ENCODE peak calls at places on chromosomes 16 and 17, in seven cellular contexts. S is IMR-90, M is upper lobe of right lung, W is A549, E is T-cell, L is GM12891, B is uterus. G is an unnamed sample.

GRCh38 chr17:38455288-38455915 is 27.1 kb downstream of the ARHGAP23 start:
- DNase-seq in S (no peak), M (no peak), W (peak), E (no peak), L (no peak), B (no peak), G (peak)

GRCh38 chr17:7834891-7835817 is 1.1 kb downstream of the KDM6B start:
- DNase-seq in S (peak), M (peak), W (peak), E (peak), L (peak), B (peak), G (peak)

GRCh38 chr17:60049936-60050335 is 28.8 kb downstream of the HEATR6 start:
- DNase-seq in S (peak), M (no peak), W (no peak), E (no peak), L (no peak), B (no peak), G (no peak)

GRCh38 chr16:89155184-89155679 is 16.3 kb upstream of the CDH15 start:
- DNase-seq in S (peak), M (peak), W (no peak), E (no peak), L (no peak), B (peak), G (no peak)

GRCh38 chr17:55212880-55213279 is 51.9 kb upstream of the HLF start:
- DNase-seq in S (no peak), M (no peak), W (no peak), E (no peak), L (no peak), B (no peak), G (no peak)

GRCh38 chr17:67151717-67152116 is 93.3 kb downstream of the HELZ start:
- DNase-seq in S (peak), M (no peak), W (peak), E (no peak), L (no peak), B (no peak), G (no peak)

GRCh38 chr17:12744298-12744697 is 45.0 kb upstream of the ARHGAP44 start:
- DNase-seq in S (peak), M (no peak), W (no peak), E (no peak), L (no peak), B (no peak), G (no peak)

GRCh38 chr17:61410555-61411089 is 11.0 kb downstream of the TBX2 start:
- DNase-seq in S (peak), M (peak), W (no peak), E (peak), L (peak), B (peak), G (peak)

GRCh38 chr17:44416558-44417289 is 27.3 kb upstream of the ITGA2B start:
- DNase-seq in S (no peak), M (no peak), W (no peak), E (no peak), L (no peak), B (no peak), G (no peak)

GRCh38 chr16:25411376-25412081 is 153.9 kb upstream of the ZKSCAN2 start:
- DNase-seq in S (no peak), M (no peak), W (no peak), E (no peak), L (no peak), B (no peak), G (no peak)

GRCh38 chr16:72677662-72678447 is 370.1 kb downstream of the ZFHX3 start:
- DNase-seq in S (peak), M (no peak), W (no peak), E (no peak), L (no peak), B (no peak), G (peak)

GRCh38 chr16:67277294-67277998 is 1.9 kb upstream of the PLEKHG4 start:
- DNase-seq in S (peak), M (no peak), W (peak), E (no peak), L (no peak), B (peak), G (peak)